ENCODE peak calls at places on chromosomes 13 and 19, in seven cellular contexts. W is progenitor cell of endocrine pancreas, I is neural crest cell, C is K562, K is IMR-90, X is fibroblast of the aortic adventitia, S is AG10803. F is an unnamed sample.

GRCh38 chr13:26508885-26509284 is 48.6 kb upstream of the WASF3 start:
- DNase-seq in K (peak; percentile 95), S (peak; percentile 92), X (peak; percentile 97), C (no peak), I (no peak), W (no peak), F (no peak)

GRCh38 chr13:48431431-48431830 is 18.5 kb upstream of the LPAR6 start:
- DNase-seq in I (no peak), X (no peak), W (no peak), S (peak; percentile 55), K (no peak), C (no peak), F (no peak)

GRCh38 chr19:49591731-49592485 is 926 bp downstream of the PRR12 start:
- DNase-seq in K (peak; percentile 26), S (peak; percentile 39), C (peak; percentile 72), W (no peak), X (peak; percentile 41), I (peak; percentile 22), F (peak; percentile 62)

GRCh38 chr19:6516018-6516658 is 14.0 kb upstream of the TUBB4A start:
- DNase-seq in C (peak; percentile 97), X (peak; percentile 91), I (peak; percentile 95), S (peak; percentile 88), W (peak; percentile 72), K (peak; percentile 72), F (peak; percentile 97)

GRCh38 chr19:55674459-55674840 is 576 bp upstream of the EPN1 start:
- DNase-seq in K (no peak), I (no peak), C (no peak), X (no peak), S (no peak), W (no peak), F (peak; percentile 19)

GRCh38 chr19:485583-486236 is 10.6 kb upstream of the MADCAM1 start:
- DNase-seq in K (no peak), S (peak; percentile 35), C (no peak), I (peak; percentile 68), X (peak; percentile 80), W (no peak), F (peak; percentile 46)

GRCh38 chr13:52104624-52105023 is 24.2 kb downstream of the NEK5 start:
- DNase-seq in W (no peak), S (peak; percentile 15), I (no peak), K (peak; percentile 7), C (no peak), X (peak; percentile 65), F (no peak)

GRCh38 chr13:40126301-40127085 is 471.0 kb downstream of the COG6 start:
- DNase-seq in W (no peak), K (no peak), I (no peak), S (no peak), C (no peak), X (no peak), F (no peak)

GRCh38 chr13:95710313-95710712 is 33.4 kb downstream of the DNAJC3 start:
- DNase-seq in C (no peak), S (peak; percentile 66), K (peak; percentile 84), W (no peak), I (no peak), X (peak; percentile 69), F (no peak)

GRCh38 chr13:45446181-45446580 is 18.6 kb upstream of the COG3 start:
- DNase-seq in W (no peak), K (peak; percentile 51), X (peak; percentile 75), C (no peak), S (peak; percentile 75), I (no peak), F (no peak)

GRCh38 chr13:50124536-50125305 is 109.5 kb downstream of the KCNRG start:
- DNase-seq in X (peak; percentile 55), S (peak; percentile 46), C (peak; percentile 37), W (peak; percentile 58), I (peak; percentile 72), K (peak; percentile 56), F (peak; percentile 74)

GRCh38 chr13:79194272-79194671 is 211.8 kb downstream of the RBM26 start:
- DNase-seq in I (no peak), X (no peak), C (no peak), W (no peak), K (no peak), S (no peak), F (no peak)

GRCh38 chr13:19713186-19713965 is 69.4 kb downstream of the PSPC1 start:
- DNase-seq in I (no peak), S (peak; percentile 46), W (no peak), C (no peak), K (peak; percentile 85), X (peak; percentile 40), F (no peak)

GRCh38 chr19:14563989-14564650 is 7.7 kb downstream of the NDUFB7 start:
- DNase-seq in C (peak; percentile 99), K (no peak), S (no peak), W (no peak), X (no peak), I (no peak), F (peak; percentile 48)

GRCh38 chr19:30087381-30088138 is 145.5 kb downstream of the URI1 start:
- DNase-seq in S (no peak), C (no peak), X (no peak), W (no peak), K (no peak), I (no peak), F (no peak)

GRCh38 chr13:110388141-110388943 is 81.3 kb downstream of the COL4A2 start:
- DNase-seq in C (no peak), K (peak; percentile 83), W (no peak), I (no peak), X (peak; percentile 52), S (peak; percentile 87), F (peak; percentile 40)

GRCh38 chr13:48746816-48747215 is 93.1 kb downstream of the CYSLTR2 start:
- DNase-seq in S (no peak), I (no peak), C (no peak), X (peak; percentile 8), K (no peak), W (no peak), F (no peak)

GRCh38 chr19:6423499-6424189 is 967 bp downstream of the KHSRP start:
- DNase-seq in S (peak; percentile 47), C (peak; percentile 46), X (peak; percentile 40), W (no peak), K (peak; percentile 42), I (peak; percentile 45), F (peak; percentile 51)

GRCh38 chr13:68099616-68100015 is 869.5 kb upstream of the PCDH9 start:
- DNase-seq in S (no peak), X (peak; percentile 0), I (no peak), W (no peak), C (no peak), K (peak; percentile 17), F (no peak)

GRCh38 chr13:106433066-106433465 is 102.4 kb downstream of the EFNB2 start:
- DNase-seq in W (no peak), I (no peak), K (no peak), S (peak; percentile 16), C (no peak), X (no peak), F (no peak)

GRCh38 chr19:10085641-10086031 is 481 bp upstream of the SHFL start:
- DNase-seq in S (no peak), X (peak; percentile 13), W (no peak), C (no peak), I (no peak), K (no peak), F (no peak)

GRCh38 chr19:14089412-14089661 is 1.2 kb downstream of the SAMD1 start:
- DNase-seq in S (no peak), K (no peak), C (no peak), W (no peak), I (no peak), X (peak; percentile 39), F (no peak)

GRCh38 chr13:92991687-92992086 is 234.9 kb upstream of the GPC6 start:
- DNase-seq in W (no peak), K (peak; percentile 11), S (peak; percentile 9), X (peak; percentile 54), C (no peak), I (no peak), F (no peak)

GRCh38 chr19:23799321-23799720 is 40.6 kb upstream of the ZNF681 start:
- DNase-seq in X (no peak), C (no peak), S (no peak), K (no peak), W (no peak), I (no peak), F (no peak)

GRCh38 chr13:97030705-97031452 is 36.6 kb upstream of the OXGR1 start:
- DNase-seq in C (peak; percentile 7), W (no peak), X (peak; percentile 62), I (no peak), K (peak; percentile 61), S (peak; percentile 54), F (no peak)
- TF ChIP-seq CTCF in C (peak; percentile 1), W (peak; percentile 42), X (peak; percentile 9), I (peak; percentile 67), K (peak; percentile 49), S (peak; percentile 44), F (peak; percentile 32)

GRCh38 chr13:23709521-23709920 is 139.3 kb downstream of the TNFRSF19 start:
- DNase-seq in X (peak; percentile 45), I (no peak), K (peak; percentile 25), S (peak; percentile 25), W (no peak), C (no peak), F (no peak)
- TF ChIP-seq CTCF in X (peak; percentile 29), I (no peak), K (peak; percentile 44), S (peak; percentile 22), W (no peak), C (no peak), F (no peak)

GRCh38 chr19:11708457-11708856 is 30.3 kb downstream of the ZNF823 start:
- DNase-seq in S (no peak), X (no peak), I (no peak), W (no peak), K (no peak), C (no peak), F (no peak)
- TF ChIP-seq CTCF in S (no peak), X (no peak), I (no peak), W (no peak), K (no peak), C (no peak), F (no peak)

DNA sequence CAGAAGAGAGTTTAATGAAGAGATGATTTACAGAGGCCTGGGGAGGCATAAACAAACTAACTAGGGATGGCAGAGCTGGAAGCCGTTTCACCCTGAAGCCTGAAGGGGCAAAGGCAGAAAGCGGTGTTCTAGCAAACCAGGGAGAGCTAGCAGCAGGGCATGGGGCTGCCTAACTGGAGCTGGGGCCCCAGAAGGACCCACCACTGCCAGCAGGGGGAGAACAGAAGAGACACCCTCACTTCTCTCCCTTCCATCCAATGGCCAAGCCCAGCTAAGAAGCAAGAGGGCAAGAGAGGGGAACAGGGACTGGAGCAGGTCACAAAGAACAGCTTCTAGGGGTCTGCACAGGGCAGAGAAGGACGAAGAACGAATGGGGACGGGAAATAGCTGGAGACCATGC is 195.5 kb downstream of the KATNAL1 start:
- DNase-seq in K (no peak), C (peak; percentile 10), X (no peak), S (no peak), I (no peak), W (no peak), F (peak; percentile 41)
- TF ChIP-seq CTCF in K (peak; percentile 39), C (no peak), X (peak; percentile 34), S (peak; percentile 28), I (peak; percentile 35), W (peak; percentile 31), F (peak; percentile 29)

F was measured in nephron progenitor cell.